ENCODE peak calls at places on chromosomes 5 and 9, in nine cellular contexts. G is transverse colon, Q is prostate gland, S is IMR-90, Y is tibial nerve, M is suprapubic skin, L is HCT116, J is right lobe of liver, H is stomach. W is an unnamed sample.

GRCh38 chr9:83359039-83359438 is 179.2 kb downstream of the FRMD3 start:
- DNase-seq in G (no peak), M (no peak), Q (no peak), S (no peak), H (no peak), L (no peak), J (no peak), Y (no peak), W (no peak)

GRCh38 chr5:79800979-79801827 is 111.6 kb downstream of the CMYA5 start:
- DNase-seq in S (peak; percentile 28), M (no peak), J (no peak), L (no peak), G (no peak), Q (no peak), Y (no peak), H (no peak), W (no peak)

GRCh38 chr5:37838152-37838932 is 1.5 kb downstream of the GDNF start:
- DNase-seq in G (no peak), S (peak; percentile 30), H (no peak), L (no peak), M (no peak), J (no peak), Y (no peak), Q (no peak), W (peak; percentile 17)

GRCh38 chr9:82606761-82607382 is 456.1 kb downstream of the RASEF start:
- DNase-seq in J (no peak), H (peak; percentile 39), S (peak; percentile 81), Q (peak; percentile 32), Y (no peak), L (peak; percentile 8), M (no peak), G (peak; percentile 47), W (peak; percentile 16)

GRCh38 chr9:79013715-79014610 is 557.8 kb upstream of the TLE4 start:
- DNase-seq in Q (no peak), J (no peak), S (peak; percentile 38), Y (no peak), H (no peak), G (no peak), M (no peak), L (no peak), W (no peak)

GRCh38 chr5:52864884-52865283 is 77.2 kb downstream of the ITGA1 start:
- DNase-seq in M (no peak), Y (no peak), H (no peak), J (no peak), S (peak; percentile 96), Q (no peak), G (no peak), L (no peak), W (no peak)

GRCh38 chr5:64505769-64506566 is at the start of gene RGS7BP:
- DNase-seq in Q (peak; percentile 26), G (no peak), S (peak; percentile 7), L (no peak), H (peak; percentile 29), J (peak; percentile 53), Y (no peak), M (no peak), W (peak; percentile 59)

GRCh38 chr9:134492281-134492691 is 149.3 kb upstream of the COL5A1 start:
- DNase-seq in M (peak; percentile 68), J (no peak), G (no peak), L (no peak), S (peak; percentile 91), Q (no peak), Y (peak; percentile 17), H (no peak), W (peak; percentile 16)

GRCh38 chr9:14238518-14238917 is 75.4 kb downstream of the NFIB start:
- DNase-seq in G (no peak), S (peak; percentile 58), H (no peak), Q (peak; percentile 17), M (no peak), L (no peak), J (no peak), Y (no peak), W (no peak)

GRCh38 chr5:53008751-53009150 is 19.6 kb downstream of the ITGA2 start:
- DNase-seq in J (no peak), H (no peak), S (peak; percentile 84), Q (no peak), Y (no peak), L (peak; percentile 37), G (no peak), M (no peak), W (no peak)

GRCh38 chr9:15501179-15501578 is 9.6 kb downstream of the PSIP1 start:
- DNase-seq in G (no peak), L (no peak), Y (no peak), Q (no peak), M (no peak), H (no peak), S (no peak), J (no peak), W (no peak)

GRCh38 chr5:73815631-73816030 is 189.6 kb downstream of the ARHGEF28 start:
- DNase-seq in J (no peak), Y (no peak), H (no peak), Q (no peak), M (no peak), G (no peak), S (peak; percentile 67), L (no peak), W (no peak)

GRCh38 chr5:68373050-68373449 is 157.5 kb downstream of the PIK3R1 start:
- DNase-seq in Q (no peak), S (no peak), M (no peak), J (no peak), G (no peak), L (no peak), Y (no peak), H (no peak), W (no peak)

GRCh38 chr9:18250051-18250450 is 223.9 kb upstream of the ADAMTSL1 start:
- DNase-seq in S (no peak), M (no peak), J (no peak), G (no peak), L (no peak), Y (no peak), Q (no peak), H (no peak), W (no peak)

GRCh38 chr5:65923339-65923738 is 3.0 kb upstream of the ERBIN start:
- DNase-seq in L (peak; percentile 52), G (no peak), H (no peak), Y (no peak), Q (no peak), M (no peak), J (no peak), S (no peak), W (no peak)

GRCh38 chr5:117955831-117956230 is 1032.5 kb downstream of the DTWD2 start:
- DNase-seq in Y (no peak), S (no peak), L (no peak), H (no peak), M (peak; percentile 68), J (no peak), G (no peak), Q (no peak), W (no peak)

GRCh38 chr5:41112486-41113455 is 41.6 kb upstream of the MROH2B start:
- DNase-seq in G (no peak), S (peak; percentile 86), Y (no peak), Q (no peak), L (no peak), J (no peak), H (no peak), M (no peak), W (no peak)

GRCh38 chr5:113112435-113112834 is 135.8 kb downstream of the DCP2 start:
- DNase-seq in S (peak; percentile 68), Y (no peak), L (no peak), J (peak; percentile 45), H (no peak), G (no peak), M (no peak), Q (no peak), W (no peak)

GRCh38 chr9:132446887-132447286 is 36.9 kb downstream of the CFAP77 start:
- DNase-seq in H (no peak), J (no peak), Y (no peak), Q (no peak), M (no peak), S (no peak), L (no peak), G (no peak), W (no peak)
- TF ChIP-seq CTCF in H (no peak), J (no peak), Y (no peak), Q (no peak), M (no peak), S (no peak), L (no peak), G (no peak), W (no peak)

GRCh38 chr9:10071579-10071978 is 541.2 kb downstream of the PTPRD start:
- DNase-seq in J (no peak), H (no peak), M (no peak), Q (no peak), L (no peak), G (no peak), Y (no peak), S (no peak), W (no peak)
- TF ChIP-seq POLR2A in J (no peak), H (no peak), M (no peak), Q (no peak), L (no peak), G (no peak), Y (no peak), S (no peak), W (no peak)

GRCh38 chr5:72255670-72256069 is 64.4 kb downstream of the MRPS27 start:
- DNase-seq in S (no peak), Q (no peak), Y (no peak), L (no peak), J (no peak), H (no peak), G (no peak), M (no peak), W (no peak)

GRCh38 chr5:72255237-72255636 is 64.8 kb downstream of the MRPS27 start:
- DNase-seq in S (no peak), M (no peak), Y (no peak), L (no peak), Q (no peak), H (no peak), J (no peak), G (peak; percentile 14), W (no peak)

GRCh38 chr5:72252008-72252407 is 68.0 kb downstream of the MRPS27 start:
- DNase-seq in Y (no peak), S (no peak), M (no peak), G (no peak), H (no peak), J (no peak), L (no peak), Q (no peak), W (no peak)

GRCh38 chr5:72252574-72253155 is 67.4 kb downstream of the MRPS27 start:
- DNase-seq in L (no peak), M (no peak), G (no peak), H (no peak), Y (no peak), S (no peak), J (no peak), Q (no peak), W (no peak)

DNA sequence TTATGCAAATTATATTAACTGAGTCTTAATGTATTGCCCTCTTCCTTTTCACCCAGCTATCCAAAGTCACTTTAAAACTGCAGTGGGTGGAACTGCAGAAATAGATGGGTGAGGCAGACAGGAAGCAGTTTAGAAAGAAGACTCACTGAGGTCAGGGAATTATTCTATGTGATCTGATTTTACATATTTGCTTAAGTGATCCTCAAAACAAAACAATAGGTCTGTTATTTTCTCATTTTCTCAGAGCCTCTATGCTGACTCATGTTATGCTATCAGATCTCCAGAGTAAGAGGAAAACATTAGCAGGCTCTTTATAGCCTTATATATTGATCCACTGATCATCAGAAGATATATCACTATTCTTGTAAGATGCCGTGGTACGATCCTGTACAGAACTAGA is 63.5 kb downstream of the MRPS27 start:
- DNase-seq in Y (no peak), M (no peak), G (no peak), H (no peak), Q (no peak), L (no peak), S (peak; percentile 31), J (no peak), W (no peak)
- H3K4me1 ChIP-seq in Y (no peaks in the 10 kb centered on the region), M (peaks cover 8% of the 10 kb centered on the region), G (peaks cover 11% of the 10 kb centered on the region), H (peaks cover 17% of the 10 kb centered on the region), Q (no peaks in the 10 kb centered on the region), L (peaks cover 14% of the 10 kb centered on the region), S (peaks cover 9% of the 10 kb centered on the region), J (peaks cover 11% of the 10 kb centered on the region), W (peaks cover 8% of the 10 kb centered on the region)

GRCh38 chr5:180612683-180613082 is 21.4 kb upstream of the SCGB3A1 start:
- DNase-seq in G (no peak), L (no peak), J (no peak), Q (no peak), H (no peak), S (no peak), M (no peak), Y (no peak), W (no peak)
- TF ChIP-seq CTCF in G (no peak), L (no peak), J (no peak), Q (no peak), H (no peak), S (no peak), M (no peak), Y (no peak), W (no peak)